ENCODE peak calls at places on chromosomes 4 and X, in four cellular contexts. L is choroid plexus epithelial cell, E is sigmoid colon, U is NCI-H1436. R is an unnamed sample.

GRCh38 chr4:37685211-37685725 is 908 bp downstream of the RELL1 start:
- DNase-seq in E (peak), L (peak), U (no peak), R (no peak)

GRCh38 chr4:81786063-81786763 is 314.5 kb upstream of the RASGEF1B start:
- DNase-seq in E (no peak), U (peak), L (peak), R (no peak)

GRCh38 chr4:186723207-186724047 is at the start of gene FAT1:
- DNase-seq in L (peak), E (peak), U (no peak), R (peak)

GRCh38 chr4:153620352-153620751 is 63.7 kb upstream of the TLR2 start:
- DNase-seq in U (no peak), L (peak), E (no peak), R (no peak)

GRCh38 chrX:73214366-73215094 is at the start of gene NAP1L2:
- DNase-seq in L (peak), E (peak), U (no peak), R (no peak)

GRCh38 chr4:81723927-81724587 is 252.3 kb upstream of the RASGEF1B start:
- DNase-seq in L (peak), U (no peak), E (peak), R (peak)

GRCh38 chrX:35461164-35461563 is 337.0 kb upstream of the MAGEB16 start:
- DNase-seq in L (no peak), U (no peak), E (no peak), R (no peak)

GRCh38 chr4:151418385-151418784 is 9.4 kb downstream of the FHIP1A start:
- DNase-seq in E (no peak), L (peak), U (no peak), R (no peak)

GRCh38 chr4:65670331-65671031 is at the start of gene EPHA5:
- DNase-seq in E (peak), L (peak), U (peak), R (no peak)

GRCh38 chrX:16990839-16991238 is 44.4 kb downstream of the REPS2 start:
- DNase-seq in L (no peak), U (no peak), E (no peak), R (no peak)

GRCh38 chr4:47068986-47069385 is 37.6 kb downstream of the GABRB1 start:
- DNase-seq in L (no peak), U (no peak), E (no peak), R (no peak)

GRCh38 chrX:15623074-15623473 is 22.3 kb upstream of the ACE2 start:
- DNase-seq in L (no peak), E (no peak), U (no peak), R (no peak)

GRCh38 chr4:164731827-164732474 is 22.0 kb upstream of the SMIM31 start:
- DNase-seq in E (no peak), U (no peak), L (peak), R (no peak)

GRCh38 chr4:131509521-131509920 is 1639.6 kb upstream of the PCDH10 start:
- DNase-seq in U (no peak), E (no peak), L (peak), R (no peak)

GRCh38 chr4:67575232-67575888 is 16.8 kb downstream of the STAP1 start:
- DNase-seq in U (peak), L (peak), E (no peak), R (peak)

GRCh38 chr4:124948976-124949597 is 236.6 kb upstream of the ANKRD50 start:
- DNase-seq in E (no peak), L (peak), U (no peak), R (no peak)

GRCh38 chr4:39713691-39714090 is 15.8 kb downstream of the UBE2K start:
- DNase-seq in E (no peak), L (peak), U (no peak), R (no peak)

GRCh38 chrX:85052636-85053343 is 49.1 kb downstream of the APOOL start:
- DNase-seq in L (peak), U (no peak), E (no peak), R (no peak)